ENCODE peak calls at places on chromosomes 2 and 18, in four cellular contexts. One of them, this sample, is unnamed.

GRCh38 chr18:23270999-23271680 is 135.9 kb downstream of the CABLES1 start:
- DNase-seq in effector memory CD4-positive, alpha-beta T cell: no peak
- DNase-seq in stimulated activated CD4-positive, alpha-beta T cell treated with anti-CD3 and anti-CD28 coated beads, Interleukin-12 subunit alpha, Interleukin-12 subunit beta, amount 100 ng/mL, for 24 hours: no peak
- DNase-seq in stimulated activated naive CD4-positive, alpha-beta T cell: no peak
- DNase-seq in this sample: no peak

GRCh38 chr18:79791141-79791972 is 6.4 kb upstream of the KCNG2 start:
- DNase-seq in stimulated activated naive CD4-positive, alpha-beta T cell: no peak
- DNase-seq in effector memory CD4-positive, alpha-beta T cell: no peak
- DNase-seq in stimulated activated CD4-positive, alpha-beta T cell treated with anti-CD3 and anti-CD28 coated beads, Interleukin-12 subunit alpha, Interleukin-12 subunit beta, amount 100 ng/mL, for 24 hours: no peak
- DNase-seq in this sample: no peak

GRCh38 chr2:55038428-55038827 is 11.8 kb downstream of the RTN4 start:
- DNase-seq in stimulated activated naive CD4-positive, alpha-beta T cell: no peak
- DNase-seq in effector memory CD4-positive, alpha-beta T cell: no peak
- DNase-seq in stimulated activated CD4-positive, alpha-beta T cell treated with anti-CD3 and anti-CD28 coated beads, Interleukin-12 subunit alpha, Interleukin-12 subunit beta, amount 100 ng/mL, for 24 hours: no peak
- DNase-seq in this sample: no peak

GRCh38 chr2:109336296-109336695 is 207.3 kb downstream of the SH3RF3 start:
- DNase-seq in effector memory CD4-positive, alpha-beta T cell: no peak
- DNase-seq in stimulated activated naive CD4-positive, alpha-beta T cell: no peak
- DNase-seq in stimulated activated CD4-positive, alpha-beta T cell treated with anti-CD3 and anti-CD28 coated beads, Interleukin-12 subunit alpha, Interleukin-12 subunit beta, amount 100 ng/mL, for 24 hours: no peak
- DNase-seq in this sample: no peak

GRCh38 chr18:21682276-21683051 is 22.1 kb downstream of the ABHD3 start:
- DNase-seq in stimulated activated naive CD4-positive, alpha-beta T cell: peak; percentile 56
- DNase-seq in stimulated activated CD4-positive, alpha-beta T cell treated with anti-CD3 and anti-CD28 coated beads, Interleukin-12 subunit alpha, Interleukin-12 subunit beta, amount 100 ng/mL, for 24 hours: no peak
- DNase-seq in effector memory CD4-positive, alpha-beta T cell: no peak
- DNase-seq in this sample: no peak

GRCh38 chr2:129821445-129821844 is 158.0 kb upstream of the RAB6C start:
- DNase-seq in stimulated activated CD4-positive, alpha-beta T cell treated with anti-CD3 and anti-CD28 coated beads, Interleukin-12 subunit alpha, Interleukin-12 subunit beta, amount 100 ng/mL, for 24 hours: no peak
- DNase-seq in effector memory CD4-positive, alpha-beta T cell: no peak
- DNase-seq in stimulated activated naive CD4-positive, alpha-beta T cell: no peak
- DNase-seq in this sample: no peak

GRCh38 chr2:53768233-53768542 is 584 bp downstream of the CHAC2 start:
- DNase-seq in stimulated activated CD4-positive, alpha-beta T cell treated with anti-CD3 and anti-CD28 coated beads, Interleukin-12 subunit alpha, Interleukin-12 subunit beta, amount 100 ng/mL, for 24 hours: no peak
- DNase-seq in effector memory CD4-positive, alpha-beta T cell: no peak
- DNase-seq in stimulated activated naive CD4-positive, alpha-beta T cell: no peak
- DNase-seq in this sample: no peak

GRCh38 chr2:51013060-51013746 is 18.7 kb downstream of the NRXN1 start:
- DNase-seq in stimulated activated CD4-positive, alpha-beta T cell treated with anti-CD3 and anti-CD28 coated beads, Interleukin-12 subunit alpha, Interleukin-12 subunit beta, amount 100 ng/mL, for 24 hours: no peak
- DNase-seq in effector memory CD4-positive, alpha-beta T cell: no peak
- DNase-seq in stimulated activated naive CD4-positive, alpha-beta T cell: no peak
- DNase-seq in this sample: no peak

GRCh38 chr2:164785447-164785846 is 56.2 kb downstream of the COBLL1 start:
- DNase-seq in stimulated activated CD4-positive, alpha-beta T cell treated with anti-CD3 and anti-CD28 coated beads, Interleukin-12 subunit alpha, Interleukin-12 subunit beta, amount 100 ng/mL, for 24 hours: no peak
- DNase-seq in effector memory CD4-positive, alpha-beta T cell: no peak
- DNase-seq in stimulated activated naive CD4-positive, alpha-beta T cell: no peak
- DNase-seq in this sample: no peak

GRCh38 chr2:10325278-10326145 is 22.8 kb downstream of the HPCAL1 start:
- DNase-seq in effector memory CD4-positive, alpha-beta T cell: no peak
- DNase-seq in stimulated activated CD4-positive, alpha-beta T cell treated with anti-CD3 and anti-CD28 coated beads, Interleukin-12 subunit alpha, Interleukin-12 subunit beta, amount 100 ng/mL, for 24 hours: no peak
- DNase-seq in stimulated activated naive CD4-positive, alpha-beta T cell: no peak
- DNase-seq in this sample: no peak

GRCh38 chr18:23176701-23177432 is 41.6 kb downstream of the CABLES1 start:
- DNase-seq in effector memory CD4-positive, alpha-beta T cell: no peak
- DNase-seq in stimulated activated naive CD4-positive, alpha-beta T cell: no peak
- DNase-seq in stimulated activated CD4-positive, alpha-beta T cell treated with anti-CD3 and anti-CD28 coated beads, Interleukin-12 subunit alpha, Interleukin-12 subunit beta, amount 100 ng/mL, for 24 hours: no peak
- DNase-seq in this sample: no peak

GRCh38 chr2:65746919-65747678 is 314.7 kb upstream of the SPRED2 start:
- DNase-seq in stimulated activated CD4-positive, alpha-beta T cell treated with anti-CD3 and anti-CD28 coated beads, Interleukin-12 subunit alpha, Interleukin-12 subunit beta, amount 100 ng/mL, for 24 hours: no peak
- DNase-seq in effector memory CD4-positive, alpha-beta T cell: no peak
- DNase-seq in stimulated activated naive CD4-positive, alpha-beta T cell: no peak
- DNase-seq in this sample: no peak

GRCh38 chr2:80322337-80322920 is 17.9 kb upstream of the LRRTM1 start:
- DNase-seq in effector memory CD4-positive, alpha-beta T cell: no peak
- DNase-seq in stimulated activated CD4-positive, alpha-beta T cell treated with anti-CD3 and anti-CD28 coated beads, Interleukin-12 subunit alpha, Interleukin-12 subunit beta, amount 100 ng/mL, for 24 hours: no peak
- DNase-seq in stimulated activated naive CD4-positive, alpha-beta T cell: no peak
- DNase-seq in this sample: no peak

GRCh38 chr2:230170532-230170931 is 49.3 kb downstream of the SP110 start:
- DNase-seq in effector memory CD4-positive, alpha-beta T cell: no peak
- DNase-seq in stimulated activated naive CD4-positive, alpha-beta T cell: peak; percentile 31
- DNase-seq in stimulated activated CD4-positive, alpha-beta T cell treated with anti-CD3 and anti-CD28 coated beads, Interleukin-12 subunit alpha, Interleukin-12 subunit beta, amount 100 ng/mL, for 24 hours: no peak
- DNase-seq in this sample: no peak

GRCh38 chr2:143685439-143686078 is 556.3 kb downstream of the ARHGAP15 start:
- DNase-seq in effector memory CD4-positive, alpha-beta T cell: no peak
- DNase-seq in stimulated activated CD4-positive, alpha-beta T cell treated with anti-CD3 and anti-CD28 coated beads, Interleukin-12 subunit alpha, Interleukin-12 subunit beta, amount 100 ng/mL, for 24 hours: no peak
- DNase-seq in stimulated activated naive CD4-positive, alpha-beta T cell: no peak
- DNase-seq in this sample: no peak

GRCh38 chr18:41845563-41845962 is 109.5 kb upstream of the PIK3C3 start:
- DNase-seq in effector memory CD4-positive, alpha-beta T cell: no peak
- DNase-seq in stimulated activated naive CD4-positive, alpha-beta T cell: no peak
- DNase-seq in stimulated activated CD4-positive, alpha-beta T cell treated with anti-CD3 and anti-CD28 coated beads, Interleukin-12 subunit alpha, Interleukin-12 subunit beta, amount 100 ng/mL, for 24 hours: no peak
- DNase-seq in this sample: no peak

GRCh38 chr18:22559414-22560282 is 141.9 kb upstream of the CTAGE1 start:
- DNase-seq in effector memory CD4-positive, alpha-beta T cell: no peak
- DNase-seq in stimulated activated naive CD4-positive, alpha-beta T cell: no peak
- DNase-seq in stimulated activated CD4-positive, alpha-beta T cell treated with anti-CD3 and anti-CD28 coated beads, Interleukin-12 subunit alpha, Interleukin-12 subunit beta, amount 100 ng/mL, for 24 hours: no peak
- DNase-seq in this sample: no peak

GRCh38 chr2:171225302-171225980 is 64.7 kb upstream of the TLK1 start:
- DNase-seq in effector memory CD4-positive, alpha-beta T cell: no peak
- DNase-seq in stimulated activated CD4-positive, alpha-beta T cell treated with anti-CD3 and anti-CD28 coated beads, Interleukin-12 subunit alpha, Interleukin-12 subunit beta, amount 100 ng/mL, for 24 hours: no peak
- DNase-seq in stimulated activated naive CD4-positive, alpha-beta T cell: no peak
- DNase-seq in this sample: no peak

GRCh38 chr2:237884681-237885080 is 25.3 kb downstream of the RAMP1 start:
- DNase-seq in stimulated activated CD4-positive, alpha-beta T cell treated with anti-CD3 and anti-CD28 coated beads, Interleukin-12 subunit alpha, Interleukin-12 subunit beta, amount 100 ng/mL, for 24 hours: no peak
- DNase-seq in stimulated activated naive CD4-positive, alpha-beta T cell: no peak
- DNase-seq in effector memory CD4-positive, alpha-beta T cell: no peak
- DNase-seq in this sample: no peak

GRCh38 chr2:229265727-229266126 is 5.4 kb downstream of the PID1 start:
- DNase-seq in effector memory CD4-positive, alpha-beta T cell: no peak
- DNase-seq in stimulated activated CD4-positive, alpha-beta T cell treated with anti-CD3 and anti-CD28 coated beads, Interleukin-12 subunit alpha, Interleukin-12 subunit beta, amount 100 ng/mL, for 24 hours: no peak
- DNase-seq in stimulated activated naive CD4-positive, alpha-beta T cell: no peak
- DNase-seq in this sample: no peak

GRCh38 chr2:236250286-236250685 is 13.9 kb downstream of the ASB18 start:
- DNase-seq in stimulated activated CD4-positive, alpha-beta T cell treated with anti-CD3 and anti-CD28 coated beads, Interleukin-12 subunit alpha, Interleukin-12 subunit beta, amount 100 ng/mL, for 24 hours: no peak
- DNase-seq in stimulated activated naive CD4-positive, alpha-beta T cell: no peak
- DNase-seq in effector memory CD4-positive, alpha-beta T cell: no peak
- DNase-seq in this sample: no peak

GRCh38 chr2:104378853-104379374 is 475.0 kb upstream of the POU3F3 start:
- DNase-seq in stimulated activated naive CD4-positive, alpha-beta T cell: peak; percentile 75
- DNase-seq in effector memory CD4-positive, alpha-beta T cell: no peak
- DNase-seq in stimulated activated CD4-positive, alpha-beta T cell treated with anti-CD3 and anti-CD28 coated beads, Interleukin-12 subunit alpha, Interleukin-12 subunit beta, amount 100 ng/mL, for 24 hours: peak; percentile 1
- DNase-seq in this sample: no peak

GRCh38 chr2:95317123-95317500 is 20.0 kb downstream of the KCNIP3 start:
- DNase-seq in stimulated activated naive CD4-positive, alpha-beta T cell: no peak
- DNase-seq in stimulated activated CD4-positive, alpha-beta T cell treated with anti-CD3 and anti-CD28 coated beads, Interleukin-12 subunit alpha, Interleukin-12 subunit beta, amount 100 ng/mL, for 24 hours: no peak
- DNase-seq in effector memory CD4-positive, alpha-beta T cell: no peak
- DNase-seq in this sample: no peak

This sample was measured in effector CD8-positive, alpha-beta T cell.